ENCODE peak calls at places on chromosomes 5 and 9, in seven cellular contexts. U is stimulated activated CD4-positive, alpha-beta T cell treated with anti-CD3 and anti-CD28 coated beads, Interleukin-12 subunit alpha, Interleukin-12 subunit beta, amount 100 ng/mL, for 4 hours; Q is NCI-H1105; A is activated CD4-positive, CD25-positive, alpha-beta regulatory T cell treated with anti-CD3 and anti-CD28 coated beads, Interleukin-2, amount 50 U/mL, for 16 hours; W is anterior cingulate cortex; O is activated T-helper 1 cell treated with anti-CD3 and anti-CD28 coated beads, Interleukin-2, amount 50 U/mL, for 16 hours; P is A172. B is an unnamed sample.

GRCh38 chr5:161301586-161301985 is 244.9 kb downstream of the GABRB2 start:
- DNase-seq in U (no peak), Q (no peak), A (no peak), W (no peak), O (no peak), P (no peak), B (no peak)

GRCh38 chr5:139600336-139600949 is 39.3 kb downstream of the UBE2D2 start:
- DNase-seq in U (no peak), Q (no peak), A (no peak), W (no peak), O (no peak), P (peak), B (no peak)

GRCh38 chr9:125969462-125969861 is 222.3 kb downstream of the PBX3 start:
- DNase-seq in U (no peak), Q (no peak), A (no peak), W (no peak), O (no peak), P (no peak), B (no peak)

GRCh38 chr5:170154744-170155143 is 49.0 kb downstream of the FOXI1 start:
- DNase-seq in U (no peak), Q (no peak), A (no peak), W (no peak), O (no peak), P (no peak), B (no peak)

GRCh38 chr9:6901179-6901578 is 143.4 kb downstream of the KDM4C start:
- DNase-seq in U (no peak), Q (no peak), A (no peak), W (no peak), O (no peak), P (no peak), B (no peak)

GRCh38 chr9:94922691-94923107 is 196.2 kb downstream of the AOPEP start:
- DNase-seq in U (no peak), Q (peak), A (no peak), W (no peak), O (no peak), P (no peak), B (no peak)

GRCh38 chr5:172844577-172844838 is 10.5 kb downstream of the ERGIC1 start:
- DNase-seq in U (no peak), Q (no peak), A (no peak), W (no peak), O (no peak), P (no peak), B (no peak)

GRCh38 chr9:115524467-115525059 is 406.6 kb upstream of the TNC start:
- DNase-seq in U (no peak), Q (peak), A (no peak), W (no peak), O (no peak), P (peak), B (no peak)

GRCh38 chr5:56490971-56491468 is 257.9 kb upstream of the ANKRD55 start:
- DNase-seq in U (peak), Q (no peak), A (no peak), W (no peak), O (no peak), P (no peak), B (no peak)

GRCh38 chr9:110399983-110400382 is 62.3 kb upstream of the TXNDC8 start:
- DNase-seq in U (no peak), Q (no peak), A (no peak), W (no peak), O (no peak), P (peak), B (no peak)

GRCh38 chr5:168136340-168136739 is 155.1 kb upstream of the WWC1 start:
- DNase-seq in U (no peak), Q (no peak), A (no peak), W (no peak), O (no peak), P (no peak), B (no peak)